ENCODE peak calls at places on chromosomes 2 and 18, in seven cellular contexts. L is natural killer cell, C is GM20000, V is lower leg skin, Q is colonic mucosa, K is Calu3, T is cardiac fibroblast. M is an unnamed sample.

GRCh38 chr2:96386470-96386869 is 50.9 kb downstream of the NCAPH start:
- DNase-seq in L (no peak), C (no peak), V (no peak), Q (no peak), K (no peak), T (no peak), M (no peak)

GRCh38 chr18:55546873-55547704 is 40.9 kb downstream of the TCF4 start:
- DNase-seq in L (no peak), C (no peak), V (no peak), Q (peak; percentile 20), K (no peak), T (peak; percentile 65), M (no peak)

GRCh38 chr2:180443896-180444295 is 436.8 kb upstream of the CWC22 start:
- DNase-seq in L (no peak), C (no peak), V (no peak), Q (no peak), K (no peak), T (peak; percentile 43), M (no peak)

GRCh38 chr2:200658278-200658864 is 72.6 kb downstream of the AOX1 start:
- DNase-seq in L (no peak), C (no peak), V (no peak), Q (no peak), K (no peak), T (no peak), M (no peak)

GRCh38 chr2:132621131-132621875 is 48.7 kb downstream of the LYPD1 start:
- DNase-seq in L (no peak), C (no peak), V (no peak), Q (no peak), K (peak; percentile 25), T (no peak), M (no peak)

GRCh38 chr18:23573948-23574431 is 12.3 kb downstream of the NPC1 start:
- DNase-seq in L (peak; percentile 49), C (peak; percentile 51), V (peak; percentile 82), Q (no peak), K (no peak), T (peak; percentile 86), M (no peak)

GRCh38 chr2:99615247-99615771 is 125.5 kb upstream of the REV1 start:
- DNase-seq in L (no peak), C (no peak), V (no peak), Q (no peak), K (peak; percentile 10), T (no peak), M (no peak)

GRCh38 chr2:47354817-47355653 is 47.9 kb upstream of the MSH2 start:
- DNase-seq in L (no peak), C (no peak), V (no peak), Q (no peak), K (no peak), T (no peak), M (no peak)

GRCh38 chr2:29057006-29057405 is 17.3 kb downstream of the PCARE start:
- DNase-seq in L (no peak), C (no peak), V (no peak), Q (no peak), K (peak; percentile 24), T (no peak), M (no peak)

GRCh38 chr18:76273036-76273545 is 222.0 kb downstream of the ZNF516 start:
- DNase-seq in L (no peak), C (no peak), V (peak; percentile 70), Q (no peak), K (no peak), T (no peak), M (no peak)

GRCh38 chr2:26911911-26912861 is 58.3 kb upstream of the MAPRE3 start:
- DNase-seq in L (no peak), C (no peak), V (peak; percentile 36), Q (no peak), K (no peak), T (no peak), M (no peak)

GRCh38 chr2:54482725-54483124 is 26.6 kb downstream of the SPTBN1 start:
- DNase-seq in L (no peak), C (no peak), V (peak; percentile 88), Q (no peak), K (peak; percentile 39), T (peak; percentile 97), M (no peak)

GRCh38 chr2:59066787-59067399 is 825.8 kb upstream of the FANCL start:
- DNase-seq in L (no peak), C (no peak), V (no peak), Q (no peak), K (no peak), T (no peak), M (no peak)

GRCh38 chr2:178109813-178110212 is 2.4 kb upstream of the RBM45 start:
- DNase-seq in L (no peak), C (peak; percentile 73), V (no peak), Q (no peak), K (no peak), T (peak; percentile 65), M (no peak)

GRCh38 chr2:73925853-73926492 is 707 bp upstream of the DGUOK start:
- DNase-seq in L (no peak), C (no peak), V (peak; percentile 86), Q (peak; percentile 91), K (peak; percentile 84), T (no peak), M (no peak)

GRCh38 chr2:23312996-23313606 is 71.9 kb upstream of the KLHL29 start:
- DNase-seq in L (no peak), C (peak; percentile 63), V (peak; percentile 62), Q (no peak), K (peak; percentile 28), T (peak; percentile 9), M (no peak)

GRCh38 chr2:45980161-45980852 is 316.9 kb upstream of the EPAS1 start:
- DNase-seq in L (no peak), C (no peak), V (no peak), Q (no peak), K (no peak), T (no peak), M (no peak)

GRCh38 chr2:71220743-71221142 is 6.2 kb downstream of the PAIP2B start:
- DNase-seq in L (no peak), C (no peak), V (no peak), Q (no peak), K (no peak), T (no peak), M (no peak)

GRCh38 chr2:59654753-59655152 is 898.7 kb downstream of the BCL11A start:
- DNase-seq in L (no peak), C (no peak), V (no peak), Q (no peak), K (no peak), T (no peak), M (no peak)

GRCh38 chr2:3421541-3421940 is 42.0 kb downstream of the TRAPPC12 start:
- DNase-seq in L (no peak), C (no peak), V (no peak), Q (no peak), K (no peak), T (no peak), M (no peak)

GRCh38 chr2:3423492-3424170 is 44.1 kb downstream of the TRAPPC12 start:
- DNase-seq in L (peak; percentile 61), C (peak; percentile 75), V (peak; percentile 94), Q (peak; percentile 86), K (peak; percentile 83), T (peak; percentile 67), M (no peak)

GRCh38 chr2:3426615-3427014 is 47.1 kb downstream of the TRAPPC12 start:
- DNase-seq in L (no peak), C (no peak), V (no peak), Q (no peak), K (no peak), T (no peak), M (no peak)

GRCh38 chr2:3422161-3422767 is 42.8 kb downstream of the TRAPPC12 start:
- DNase-seq in L (no peak), C (peak; percentile 70), V (no peak), Q (no peak), K (no peak), T (no peak), M (no peak)

GRCh38 chr2:3424171-3424795 is 44.8 kb downstream of the TRAPPC12 start:
- DNase-seq in L (no peak), C (no peak), V (no peak), Q (no peak), K (no peak), T (no peak), M (no peak)
- TF ChIP-seq CTCF in L (peak; percentile 68), C (no peak), V (no peak), Q (no peak), K (peak; percentile 31), T (no peak), M (no peak)

DNA sequence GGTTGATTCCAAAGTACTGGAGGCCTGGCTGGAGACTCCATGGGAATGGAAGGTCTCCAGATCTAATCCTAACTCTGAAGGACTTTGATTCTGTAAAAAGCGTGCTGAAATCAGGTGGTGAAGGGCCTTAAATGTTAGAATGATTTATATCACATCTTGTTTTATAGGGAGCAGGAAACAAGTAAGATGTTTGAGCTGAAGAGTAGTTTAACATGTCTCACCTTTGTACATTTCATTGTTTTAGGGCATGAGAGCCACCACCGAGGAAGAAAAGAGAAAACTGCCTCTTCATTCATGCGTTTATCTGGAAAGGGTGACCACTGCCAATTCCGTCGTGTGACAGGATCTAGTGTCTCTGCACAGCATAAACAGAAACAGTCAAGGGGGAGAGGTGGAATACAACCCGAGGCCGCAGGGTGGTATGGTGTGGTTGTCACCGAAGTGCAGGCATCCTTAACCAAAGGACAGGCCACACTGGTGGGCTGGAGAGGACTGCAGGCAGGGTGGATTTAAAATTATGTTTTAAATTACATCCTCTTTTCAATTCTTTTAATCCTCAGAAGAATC is 445.3 kb downstream of the SLC4A3 start:
- DNase-seq in L (no peak), C (no peak), V (no peak), Q (no peak), K (no peak), T (no peak), M (no peak)
- TF ChIP-seq CTCF in L (no peak), C (no peak), V (no peak), Q (no peak), K (no peak), T (no peak), M (no peak)

GRCh38 chr2:98504386-98505109 is 59.9 kb downstream of the INPP4A start:
- DNase-seq in L (no peak), C (no peak), V (peak; percentile 75), Q (no peak), K (no peak), T (peak; percentile 38), M (no peak)
- TF ChIP-seq CTCF in L (no peak), C (no peak), V (no peak), Q (no peak), K (no peak), T (no peak), M (no peak)

GRCh38 chr2:171310889-171311288 is 122.9 kb downstream of the METTL8 start:
- DNase-seq in L (no peak), C (no peak), V (no peak), Q (no peak), K (no peak), T (no peak), M (peak; percentile 14)

GRCh38 chr2:171308280-171309054 is 125.3 kb downstream of the METTL8 start:
- DNase-seq in L (no peak), C (no peak), V (no peak), Q (no peak), K (no peak), T (no peak), M (no peak)

GRCh38 chr2:171309727-171310265 is 124.0 kb downstream of the METTL8 start:
- DNase-seq in L (no peak), C (no peak), V (no peak), Q (no peak), K (no peak), T (no peak), M (peak; percentile 1)

GRCh38 chr2:171307560-171307959 is 126.2 kb downstream of the METTL8 start:
- DNase-seq in L (no peak), C (peak; percentile 32), V (no peak), Q (no peak), K (no peak), T (no peak), M (no peak)
- TF ChIP-seq CTCF in L (no peak), C (no peak), V (no peak), Q (no peak), K (no peak), T (no peak), M (no peak)

GRCh38 chr2:207230261-207231105 is 64.7 kb upstream of the KLF7 start:
- DNase-seq in L (no peak), C (no peak), V (no peak), Q (no peak), K (no peak), T (peak; percentile 40), M (no peak)
- TF ChIP-seq CTCF in L (peak; percentile 37), C (peak; percentile 5), V (no peak), Q (no peak), K (no peak), T (peak; percentile 64), M (peak; percentile 14)

M was measured in LNCaP clone FGC.